ENCODE peak calls at places on chromosomes 2 and 18, in five cellular contexts. One of them, this sample, is unnamed.

GRCh38 chr2:239459056-239459455 is 58.2 kb upstream of the HDAC4 start:
- DNase-seq in activated naive CD8-positive, alpha-beta T cell treated with anti-CD3 and anti-CD28 coated beads for 36 hours: no peak
- DNase-seq in mucosa of gallbladder: no peak
- DNase-seq in T-helper 2 cell: no peak
- DNase-seq in NCI-H1436 treated with DMSO at 0.1 percent for 48 hours: no peak
- DNase-seq in this sample: no peak

GRCh38 chr2:235194836-235195235 is 243.0 kb downstream of the SH3BP4 start:
- DNase-seq in NCI-H1436 treated with DMSO at 0.1 percent for 48 hours: no peak
- DNase-seq in T-helper 2 cell: no peak
- DNase-seq in activated naive CD8-positive, alpha-beta T cell treated with anti-CD3 and anti-CD28 coated beads for 36 hours: no peak
- DNase-seq in mucosa of gallbladder: no peak
- DNase-seq in this sample: no peak

GRCh38 chr2:172480301-172481218 is 53.2 kb downstream of the ITGA6 start:
- DNase-seq in activated naive CD8-positive, alpha-beta T cell treated with anti-CD3 and anti-CD28 coated beads for 36 hours: peak
- DNase-seq in mucosa of gallbladder: no peak
- DNase-seq in T-helper 2 cell: no peak
- DNase-seq in NCI-H1436 treated with DMSO at 0.1 percent for 48 hours: no peak
- DNase-seq in this sample: no peak

GRCh38 chr18:832085-832681 is 20.1 kb upstream of the YES1 start:
- DNase-seq in activated naive CD8-positive, alpha-beta T cell treated with anti-CD3 and anti-CD28 coated beads for 36 hours: peak
- DNase-seq in NCI-H1436 treated with DMSO at 0.1 percent for 48 hours: peak
- DNase-seq in T-helper 2 cell: no peak
- DNase-seq in mucosa of gallbladder: no peak
- DNase-seq in this sample: no peak

GRCh38 chr2:151040036-151040435 is 221.6 kb downstream of the RBM43 start:
- DNase-seq in NCI-H1436 treated with DMSO at 0.1 percent for 48 hours: no peak
- DNase-seq in T-helper 2 cell: no peak
- DNase-seq in mucosa of gallbladder: no peak
- DNase-seq in activated naive CD8-positive, alpha-beta T cell treated with anti-CD3 and anti-CD28 coated beads for 36 hours: no peak
- DNase-seq in this sample: no peak

GRCh38 chr2:234289789-234290188 is 207.1 kb downstream of the ARL4C start:
- DNase-seq in NCI-H1436 treated with DMSO at 0.1 percent for 48 hours: no peak
- DNase-seq in mucosa of gallbladder: no peak
- DNase-seq in activated naive CD8-positive, alpha-beta T cell treated with anti-CD3 and anti-CD28 coated beads for 36 hours: peak
- DNase-seq in T-helper 2 cell: no peak
- DNase-seq in this sample: peak

GRCh38 chr2:46909771-46910419 is 5.7 kb downstream of the MCFD2 start:
- DNase-seq in activated naive CD8-positive, alpha-beta T cell treated with anti-CD3 and anti-CD28 coated beads for 36 hours: peak
- DNase-seq in NCI-H1436 treated with DMSO at 0.1 percent for 48 hours: no peak
- DNase-seq in T-helper 2 cell: no peak
- DNase-seq in mucosa of gallbladder: peak
- DNase-seq in this sample: no peak

GRCh38 chr2:207423886-207424285 is 105.9 kb upstream of the CREB1 start:
- DNase-seq in T-helper 2 cell: no peak
- DNase-seq in activated naive CD8-positive, alpha-beta T cell treated with anti-CD3 and anti-CD28 coated beads for 36 hours: peak
- DNase-seq in mucosa of gallbladder: no peak
- DNase-seq in NCI-H1436 treated with DMSO at 0.1 percent for 48 hours: no peak
- DNase-seq in this sample: no peak

GRCh38 chr2:55163895-55164509 is 68.1 kb downstream of the CLHC1 start:
- DNase-seq in NCI-H1436 treated with DMSO at 0.1 percent for 48 hours: no peak
- DNase-seq in activated naive CD8-positive, alpha-beta T cell treated with anti-CD3 and anti-CD28 coated beads for 36 hours: no peak
- DNase-seq in T-helper 2 cell: no peak
- DNase-seq in mucosa of gallbladder: peak
- DNase-seq in this sample: no peak

GRCh38 chr2:46257476-46257875 is 39.7 kb upstream of the EPAS1 start:
- DNase-seq in mucosa of gallbladder: no peak
- DNase-seq in T-helper 2 cell: no peak
- DNase-seq in NCI-H1436 treated with DMSO at 0.1 percent for 48 hours: peak
- DNase-seq in activated naive CD8-positive, alpha-beta T cell treated with anti-CD3 and anti-CD28 coated beads for 36 hours: no peak
- DNase-seq in this sample: no peak

GRCh38 chr2:29606105-29606871 is 315.1 kb downstream of the ALK start:
- DNase-seq in mucosa of gallbladder: no peak
- DNase-seq in NCI-H1436 treated with DMSO at 0.1 percent for 48 hours: no peak
- DNase-seq in T-helper 2 cell: no peak
- DNase-seq in activated naive CD8-positive, alpha-beta T cell treated with anti-CD3 and anti-CD28 coated beads for 36 hours: no peak
- DNase-seq in this sample: no peak

This sample was measured in T-helper 1 cell.